ENCODE peak calls at places on chromosomes 2 and 18, in four cellular contexts. R is endothelial cell of umbilical vein, J is heart right ventricle, X is endodermal cell. P is an unnamed sample. For H3K27me3, the result is how much of the 10 kb centered on the place peaks cover.

GRCh38 chr2:95298471-95299111 is 1.4 kb downstream of the KCNIP3 start:
- DNase-seq in R (no peak), J (no peak), X (no peak), P (no peak)

GRCh38 chr2:54728669-54729120 is 5.2 kb downstream of the EML6 start:
- DNase-seq in R (peak), J (no peak), X (no peak), P (no peak)

GRCh38 chr2:232528746-232529445 is 2.9 kb downstream of the CHRND start:
- DNase-seq in R (no peak), J (peak), X (no peak), P (no peak)

GRCh38 chr18:78619854-78620253 is 359.8 kb upstream of the SALL3 start:
- DNase-seq in R (no peak), J (no peak), X (peak), P (no peak)

GRCh38 chr2:95314964-95315611 is 17.9 kb downstream of the KCNIP3 start:
- DNase-seq in R (peak), J (peak), X (peak), P (no peak)

GRCh38 chr2:143329288-143329687 is 200.1 kb downstream of the ARHGAP15 start:
- DNase-seq in R (no peak), J (no peak), X (no peak), P (no peak)

GRCh38 chr2:8116661-8117060 is 565.2 kb upstream of the ID2 start:
- DNase-seq in R (no peak), J (no peak), X (no peak), P (no peak)

GRCh38 chr2:71419145-71419544 is 34.2 kb upstream of the DYSF start:
- DNase-seq in R (peak), J (no peak), X (no peak), P (no peak)

GRCh38 chr18:33851546-33852078 is 273.6 kb downstream of the ASXL3 start:
- DNase-seq in R (no peak), J (no peak), X (no peak), P (no peak)

GRCh38 chr2:180184506-180184905 is 177.4 kb upstream of the CWC22 start:
- DNase-seq in R (no peak), J (no peak), X (no peak), P (no peak)

GRCh38 chr2:111121028-111121872 is 536 bp downstream of the BCL2L11 start:
- DNase-seq in R (peak), J (peak), X (peak), P (peak)

GRCh38 chr2:199659207-199659606 is 191.8 kb downstream of the FTCDNL1 start:
- DNase-seq in R (peak), J (peak), X (peak), P (no peak)

GRCh38 chr2:30282081-30282480 is 50.7 kb downstream of the LBH start:
- DNase-seq in R (no peak), J (no peak), X (peak), P (no peak)

GRCh38 chr18:47772374-47773248 is 157.8 kb downstream of the SMAD2 start:
- DNase-seq in R (peak), J (peak), X (peak), P (peak)

GRCh38 chr18:57915848-57916596 is 112.9 kb upstream of the ATP8B1 start:
- DNase-seq in R (no peak), J (no peak), X (no peak), P (no peak)

GRCh38 chr2:85355073-85355410 is 473 bp downstream of the ELMOD3 start:
- DNase-seq in R (no peak), J (no peak), X (no peak), P (no peak)

GRCh38 chr2:171882095-171882769 is 11.8 kb downstream of the SLC25A12 start:
- DNase-seq in R (no peak), J (no peak), X (no peak), P (no peak)

GRCh38 chr2:138245309-138245708 is 256.3 kb upstream of the SPOPL start:
- DNase-seq in R (no peak), J (no peak), X (no peak), P (no peak)

GRCh38 chr2:107334311-107334710 is 448.3 kb upstream of the ST6GAL2 start:
- DNase-seq in R (no peak), J (no peak), X (no peak), P (no peak)

GRCh38 chr2:206728277-206729199 is 10.3 kb upstream of the DYTN start:
- DNase-seq in R (no peak), J (no peak), X (no peak), P (no peak)

GRCh38 chr2:162828545-162828944 is 10.0 kb downstream of the KCNH7 start:
- DNase-seq in R (no peak), J (no peak), X (no peak), P (no peak)

GRCh38 chr2:16126141-16126968 is 186.0 kb downstream of the MYCN start:
- DNase-seq in R (no peak), J (no peak), X (peak), P (no peak)

GRCh38 chr2:74860521-74860920 is 26.6 kb downstream of the HK2 start:
- DNase-seq in R (no peak), J (no peak), X (no peak), P (no peak)

GRCh38 chr2:226478121-226478809 is 321.4 kb downstream of the IRS1 start:
- DNase-seq in R (peak), J (no peak), X (peak), P (no peak)

GRCh38 chr2:226893206-226893605 is 57.4 kb downstream of the RHBDD1 start:
- DNase-seq in R (no peak), J (no peak), X (no peak), P (no peak)

GRCh38 chr2:191486584-191487320 is 191.2 kb upstream of the NABP1 start:
- DNase-seq in R (no peak), J (no peak), X (no peak), P (no peak)

GRCh38 chr18:31581498-31582197 is 10.0 kb upstream of the TTR start:
- DNase-seq in R (peak), J (no peak), X (no peak), P (no peak)

GRCh38 chr2:40220177-40220925 is 231.5 kb downstream of the SLC8A1 start:
- DNase-seq in R (no peak), J (no peak), X (no peak), P (no peak)

GRCh38 chr18:11327656-11328055 is 178.3 kb upstream of the PIEZO2 start:
- DNase-seq in R (no peak), J (no peak), X (no peak), P (no peak)

GRCh38 chr2:7666561-7667259 is 749.5 kb downstream of the RNF144A start:
- DNase-seq in R (no peak), J (no peak), X (no peak), P (no peak)

DNA sequence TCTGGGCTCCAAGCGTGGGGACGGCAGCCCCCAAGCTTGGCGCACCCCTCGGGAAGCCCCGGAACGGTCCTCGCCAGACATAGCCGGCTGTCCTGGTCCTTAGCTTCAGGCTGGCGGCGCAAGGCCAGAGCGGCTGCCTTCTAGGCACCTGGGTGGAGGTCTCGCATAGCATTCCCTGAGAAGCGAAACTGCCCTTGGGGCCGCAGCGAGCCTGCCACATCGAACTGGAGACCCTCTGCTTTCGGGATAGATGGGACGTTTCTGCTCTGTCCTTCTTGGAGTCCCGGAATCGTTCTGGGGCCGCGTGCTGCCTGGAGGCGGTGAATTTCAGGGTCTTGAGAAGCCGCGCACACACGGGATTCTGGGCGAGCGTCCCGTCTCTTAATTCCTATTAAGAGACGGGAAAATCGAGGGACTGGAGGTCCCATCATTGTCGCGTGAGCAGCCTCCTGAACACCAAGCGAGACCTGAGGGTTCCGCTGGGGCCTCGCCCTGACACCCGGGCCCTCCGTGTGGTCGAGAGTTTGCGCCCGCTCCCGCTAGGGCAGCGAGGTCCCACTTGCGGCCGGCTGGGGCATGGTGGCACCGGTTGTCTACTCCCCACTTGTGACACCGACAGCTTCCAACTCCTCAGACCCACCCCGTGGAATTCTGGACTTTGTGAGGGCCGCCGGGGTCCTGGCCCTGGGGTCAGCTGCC is 9.7 kb upstream of the EN1 start:
- DNase-seq in R (no peak), J (no peak), X (peak), P (no peak)
- H3K27me3 ChIP-seq in R (half or more), J (half or more), X (half or more), P (half or more)

DNA sequence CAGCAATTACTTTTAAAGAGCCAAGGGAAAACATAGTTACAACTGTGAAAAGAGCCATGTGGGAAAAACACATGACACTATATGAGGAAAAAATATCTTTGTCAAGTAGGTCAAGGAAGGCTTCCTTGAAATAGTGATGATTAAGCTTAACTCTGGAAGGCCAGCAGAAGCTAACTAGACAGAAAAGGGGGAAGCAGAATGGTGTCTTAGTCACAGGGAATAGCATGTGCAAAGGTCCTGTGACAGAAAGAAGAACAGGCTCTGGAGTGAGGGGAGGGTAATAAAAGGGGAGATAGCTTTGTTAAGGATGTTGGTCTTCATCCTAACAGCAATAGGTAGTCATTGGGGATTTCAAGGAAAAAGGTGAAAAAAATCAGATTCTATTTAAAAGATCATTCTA is 64.0 kb downstream of the ARHGAP25 start:
- DNase-seq in R (no peak), J (no peak), X (no peak), P (no peak)
- H3K27me3 ChIP-seq in R (under half), J (under half), X (under half), P (under half)

DNA sequence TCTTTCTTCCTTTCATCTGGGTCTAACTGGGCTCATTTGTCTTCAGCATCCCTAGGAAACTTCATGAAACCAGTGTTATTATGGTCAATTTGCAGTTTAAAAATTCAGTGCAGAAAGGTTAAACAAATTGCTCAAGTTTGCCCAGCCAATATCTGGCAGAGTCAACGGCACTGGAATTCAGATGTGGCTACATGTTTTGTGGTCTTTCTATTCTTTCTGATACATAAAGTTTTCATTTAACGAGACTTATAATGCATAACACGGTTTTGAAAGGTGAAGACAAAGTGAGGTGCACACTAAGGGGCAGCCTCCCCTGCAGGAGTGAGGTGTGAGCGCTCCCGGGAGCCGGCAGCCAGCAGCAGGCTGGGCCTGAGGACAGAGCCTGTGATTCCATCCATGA is 164.6 kb downstream of the RTP5 start:
- DNase-seq in R (no peak), J (no peak), X (peak), P (no peak)
- H3K27me3 ChIP-seq in R (under half), J (half or more), X (under half), P (under half)

GRCh38 chr2:1881998-1882397 is 137.7 kb upstream of the PXDN start:
- DNase-seq in R (no peak), J (no peak), X (no peak), P (no peak)

GRCh38 chr2:1883476-1883875 is 139.2 kb upstream of the PXDN start:
- DNase-seq in R (no peak), J (no peak), X (no peak), P (no peak)

GRCh38 chr2:1882471-1882870 is 138.2 kb upstream of the PXDN start:
- DNase-seq in R (no peak), J (no peak), X (peak), P (no peak)

GRCh38 chr2:1884933-1885580 is 140.7 kb upstream of the PXDN start:
- DNase-seq in R (peak), J (no peak), X (no peak), P (no peak)

DNA sequence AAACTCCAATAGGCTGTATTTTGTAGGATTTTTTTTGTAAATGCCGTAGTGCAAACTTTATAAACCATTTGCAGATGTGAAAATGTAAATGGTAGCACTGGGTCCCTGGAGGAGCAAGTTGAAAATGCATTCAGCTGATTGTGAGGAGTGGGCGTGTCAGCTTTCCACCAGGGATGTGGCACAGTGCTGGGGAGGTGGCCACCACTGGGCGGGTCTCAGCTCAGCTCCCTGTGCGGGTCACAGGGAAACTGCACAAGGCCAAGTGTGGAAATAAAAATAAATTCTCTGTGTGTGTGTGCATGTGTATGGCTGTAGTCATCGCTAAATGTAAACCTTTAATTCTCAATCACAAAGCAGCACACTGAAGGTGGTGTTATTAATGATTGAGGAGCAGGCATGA is 137.2 kb upstream of the PXDN start:
- DNase-seq in R (no peak), J (no peak), X (peak), P (no peak)
- H3K27me3 ChIP-seq in R (under half), J (under half), X (half or more), P (under half)

DNA sequence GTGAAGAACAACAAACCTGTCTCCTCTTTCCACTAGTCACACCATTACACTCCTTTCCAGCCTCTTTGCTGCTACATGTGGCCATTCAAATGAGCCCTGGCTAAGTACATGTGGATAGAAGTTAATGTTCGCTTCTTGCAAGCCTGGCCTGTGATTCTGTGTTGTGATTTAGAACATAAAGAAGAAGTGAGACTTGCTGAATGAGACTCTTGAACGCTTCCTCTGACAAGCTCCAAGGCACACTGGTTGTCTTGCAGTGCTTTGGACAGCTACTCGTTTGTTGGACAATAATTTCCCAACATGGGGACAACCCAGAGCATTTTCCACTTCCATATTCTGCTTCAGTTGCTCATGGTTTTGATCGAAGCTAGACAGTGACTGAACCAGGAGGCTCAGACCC is 57.3 kb downstream of the CCDC74A start:
- DNase-seq in R (no peak), J (no peak), X (no peak), P (no peak)
- H3K27me3 ChIP-seq in R (under half), J (under half), X (under half), P (under half)

DNA sequence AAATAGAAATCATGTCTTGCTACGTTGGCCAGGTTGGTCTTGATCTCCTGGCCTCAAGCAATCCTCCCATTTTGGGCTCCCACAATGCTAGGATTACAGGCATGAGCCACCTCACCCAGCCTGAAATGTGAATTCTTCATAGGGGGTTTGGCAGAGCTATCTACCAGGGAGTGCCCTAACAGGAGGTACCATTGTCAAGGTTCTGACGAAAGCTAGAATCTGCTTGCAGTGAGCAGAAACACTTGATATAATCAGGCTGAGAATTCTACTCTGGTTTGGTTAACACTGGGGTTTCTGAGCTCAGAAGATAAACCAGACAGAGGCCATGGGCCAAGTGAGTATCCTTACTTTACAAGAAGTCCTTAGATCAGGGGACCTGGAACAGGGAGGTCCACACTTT is 7.2 kb upstream of the LAMA3 start:
- DNase-seq in R (no peak), J (no peak), X (no peak), P (no peak)
- H3K27me3 ChIP-seq in R (under half), J (under half), X (under half), P (under half)

P was measured in CD4-positive, alpha-beta memory T cell.